ENCODE peak calls at places on chromosomes 5 and 9, in five cellular contexts. Z is bronchial epithelial cell, H is neural crest cell, N is lower leg skin, D is WTC11. U is an unnamed sample.

GRCh38 chr5:179118756-179119414 is 58.7 kb downstream of the ZNF354C start:
- DNase-seq in Z (no peak), H (no peak), N (peak), D (no peak), U (no peak)

GRCh38 chr5:107306597-107306996 is 364.1 kb downstream of the EFNA5 start:
- DNase-seq in Z (no peak), H (no peak), N (no peak), D (no peak), U (no peak)

GRCh38 chr5:159017787-159018186 is 81.9 kb downstream of the EBF1 start:
- DNase-seq in Z (peak), H (no peak), N (no peak), D (peak), U (no peak)

GRCh38 chr5:157778121-157778805 is 34.8 kb downstream of the LSM11 start:
- DNase-seq in Z (no peak), H (no peak), N (no peak), D (no peak), U (no peak)

GRCh38 chr5:78760411-78761169 is 112.0 kb upstream of the LHFPL2 start:
- DNase-seq in Z (no peak), H (no peak), N (no peak), D (no peak), U (no peak)

GRCh38 chr9:114411452-114411851 is 23.7 kb upstream of the AKNA start:
- DNase-seq in Z (no peak), H (no peak), N (no peak), D (no peak), U (no peak)

GRCh38 chr5:14440598-14441401 is 140.8 kb upstream of the OTULINL start:
- DNase-seq in Z (peak), H (peak), N (peak), D (no peak), U (no peak)

GRCh38 chr5:177600458-177601018 is 606 bp downstream of the B4GALT7 start:
- DNase-seq in Z (peak), H (no peak), N (peak), D (no peak), U (no peak)

GRCh38 chr9:98491778-98492177 is 217.0 kb downstream of the GABBR2 start:
- DNase-seq in Z (peak), H (no peak), N (no peak), D (no peak), U (no peak)

GRCh38 chr9:86807577-86807976 is 139.7 kb downstream of the GAS1 start:
- DNase-seq in Z (no peak), H (peak), N (no peak), D (peak), U (no peak)

GRCh38 chr9:20624201-20625002 is 2.1 kb upstream of the MLLT3 start:
- DNase-seq in Z (peak), H (peak), N (peak), D (peak), U (peak)

GRCh38 chr5:16894236-16895057 is 41.6 kb downstream of the MYO10 start:
- DNase-seq in Z (peak), H (peak), N (no peak), D (no peak), U (no peak)

GRCh38 chr5:150317048-150318003 is 14.6 kb upstream of the ARSI start:
- DNase-seq in Z (peak), H (peak), N (no peak), D (no peak), U (no peak)

GRCh38 chr9:95822583-95823431 is 52.7 kb upstream of the ERCC6L2 start:
- DNase-seq in Z (peak), H (no peak), N (no peak), D (no peak), U (no peak)

GRCh38 chr9:14391620-14392019 is 77.7 kb upstream of the NFIB start:
- DNase-seq in Z (no peak), H (no peak), N (no peak), D (no peak), U (no peak)

GRCh38 chr9:27377147-27377807 is 80.3 kb upstream of the EQTN start:
- DNase-seq in Z (peak), H (no peak), N (no peak), D (no peak), U (no peak)

GRCh38 chr9:20604561-20604960 is 17.7 kb downstream of the MLLT3 start:
- DNase-seq in Z (no peak), H (no peak), N (no peak), D (no peak), U (no peak)

GRCh38 chr5:79193643-79194042 is 42.3 kb upstream of the JMY start:
- DNase-seq in Z (peak), H (no peak), N (no peak), D (no peak), U (no peak)

GRCh38 chr5:67311208-67311607 is 114.6 kb upstream of the CD180 start:
- DNase-seq in Z (no peak), H (no peak), N (no peak), D (no peak), U (no peak)

GRCh38 chr5:178121450-178122276 is 8.3 kb downstream of the N4BP3 start:
- DNase-seq in Z (no peak), H (no peak), N (no peak), D (no peak), U (no peak)

GRCh38 chr9:74444389-74444788 is 52.7 kb upstream of the RORB start:
- DNase-seq in Z (no peak), H (no peak), N (no peak), D (no peak), U (no peak)

GRCh38 chr9:93676310-93677054 is 100.1 kb downstream of the PHF2 start:
- DNase-seq in Z (no peak), H (no peak), N (peak), D (peak), U (no peak)

GRCh38 chr5:170546257-170546656 is 42.4 kb downstream of the KCNIP1 start:
- DNase-seq in Z (no peak), H (no peak), N (peak), D (no peak), U (no peak)

GRCh38 chr9:98874721-98875255 is 67.3 kb downstream of the GALNT12 start:
- DNase-seq in Z (no peak), H (no peak), N (peak), D (no peak), U (no peak)

GRCh38 chr9:83501552-83501951 is 36.6 kb downstream of the FRMD3 start:
- DNase-seq in Z (no peak), H (no peak), N (no peak), D (no peak), U (no peak)

GRCh38 chr5:150636391-150637244 is 3.8 kb upstream of the SYNPO start:
- DNase-seq in Z (peak), H (no peak), N (no peak), D (no peak), U (no peak)

GRCh38 chr5:11298877-11299276 is 537.8 kb upstream of the DAP start:
- DNase-seq in Z (no peak), H (no peak), N (no peak), D (no peak), U (no peak)

GRCh38 chr9:76365028-76365427 is 29.2 kb downstream of the RFK start:
- DNase-seq in Z (peak), H (no peak), N (no peak), D (no peak), U (no peak)

GRCh38 chr5:155700333-155700732 is 626.6 kb upstream of the SGCD start:
- DNase-seq in Z (no peak), H (no peak), N (no peak), D (no peak), U (no peak)

GRCh38 chr5:13695076-13695712 is 249.3 kb downstream of the DNAH5 start:
- DNase-seq in Z (no peak), H (no peak), N (no peak), D (no peak), U (no peak)

GRCh38 chr5:10216107-10216506 is 33.6 kb downstream of the ATPSCKMT start:
- DNase-seq in Z (no peak), H (no peak), N (no peak), D (no peak), U (no peak)

GRCh38 chr5:39489263-39489662 is 64.5 kb upstream of the DAB2 start:
- DNase-seq in Z (no peak), H (no peak), N (no peak), D (no peak), U (no peak)

GRCh38 chr9:131980267-131980916 is 99.3 kb downstream of the MED27 start:
- DNase-seq in Z (no peak), H (no peak), N (no peak), D (no peak), U (no peak)

GRCh38 chr9:133717113-133718031 is 20.8 kb downstream of the SARDH start:
- DNase-seq in Z (no peak), H (no peak), N (no peak), D (no peak), U (no peak)

GRCh38 chr5:170573660-170574059 is 69.8 kb downstream of the KCNIP1 start:
- DNase-seq in Z (no peak), H (no peak), N (no peak), D (no peak), U (no peak)

GRCh38 chr5:122981846-122982245 is 54.7 kb downstream of the PPIC start:
- DNase-seq in Z (no peak), H (no peak), N (no peak), D (no peak), U (no peak)

GRCh38 chr5:65394078-65394477 is 87.6 kb downstream of the ADAMTS6 start:
- DNase-seq in Z (no peak), H (no peak), N (no peak), D (no peak), U (no peak)

GRCh38 chr9:133658442-133659431 is 22.6 kb downstream of the DBH start:
- DNase-seq in Z (peak), H (no peak), N (no peak), D (peak), U (no peak)

GRCh38 chr5:128876848-128877387 is 88.4 kb upstream of the SLC27A6 start:
- DNase-seq in Z (no peak), H (no peak), N (no peak), D (no peak), U (no peak)

GRCh38 chr5:128881609-128882008 is 83.7 kb upstream of the SLC27A6 start:
- DNase-seq in Z (no peak), H (no peak), N (no peak), D (no peak), U (no peak)

DNA sequence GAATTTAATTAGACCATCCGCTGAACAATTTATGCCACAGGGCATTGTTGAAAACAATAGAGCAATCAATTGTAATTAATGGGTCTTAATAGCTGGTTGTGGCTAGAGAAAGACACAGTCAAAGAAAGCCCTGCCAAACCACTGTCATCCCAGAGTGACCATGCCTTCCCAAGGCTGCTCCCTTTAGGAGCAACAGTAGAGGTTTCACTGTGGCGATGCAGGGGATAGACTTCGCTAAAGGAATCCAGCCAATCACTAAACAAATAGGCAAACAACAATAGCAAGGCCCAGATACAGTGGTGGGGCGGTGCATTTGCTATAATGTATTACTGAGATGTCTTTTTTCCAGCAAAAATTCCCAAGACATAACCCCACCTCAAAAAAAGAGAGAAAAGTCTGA is 87.8 kb upstream of the SLC27A6 start:
- DNase-seq in Z (no peak), H (no peak), N (no peak), D (no peak), U (no peak)
- TF ChIP-seq CTCF in Z (no peak), H (no peak), N (no peak), D (no peak), U (no peak)

GRCh38 chr9:2765250-2765880 is 48.1 kb downstream of the KCNV2 start:
- DNase-seq in Z (peak), H (no peak), N (no peak), D (no peak), U (no peak)
- TF ChIP-seq CTCF in Z (no peak), H (no peak), N (no peak), D (no peak), U (no peak)

GRCh38 chr9:130321082-130321481 is 55.5 kb downstream of the HMCN2 start:
- DNase-seq in Z (no peak), H (no peak), N (no peak), D (no peak), U (no peak)

GRCh38 chr9:130319944-130320696 is 54.6 kb downstream of the HMCN2 start:
- DNase-seq in Z (no peak), H (no peak), N (no peak), D (no peak), U (no peak)

GRCh38 chr9:130321539-130321938 is 56.0 kb downstream of the HMCN2 start:
- DNase-seq in Z (no peak), H (no peak), N (no peak), D (no peak), U (no peak)

GRCh38 chr9:130319300-130319699 is 53.7 kb downstream of the HMCN2 start:
- DNase-seq in Z (no peak), H (no peak), N (no peak), D (no peak), U (no peak)

GRCh38 chr9:130320697-130321080 is 55.1 kb downstream of the HMCN2 start:
- DNase-seq in Z (no peak), H (no peak), N (no peak), D (peak), U (no peak)
- TF ChIP-seq CTCF in Z (peak), H (no peak), N (no peak), D (no peak), U (no peak)

DNA sequence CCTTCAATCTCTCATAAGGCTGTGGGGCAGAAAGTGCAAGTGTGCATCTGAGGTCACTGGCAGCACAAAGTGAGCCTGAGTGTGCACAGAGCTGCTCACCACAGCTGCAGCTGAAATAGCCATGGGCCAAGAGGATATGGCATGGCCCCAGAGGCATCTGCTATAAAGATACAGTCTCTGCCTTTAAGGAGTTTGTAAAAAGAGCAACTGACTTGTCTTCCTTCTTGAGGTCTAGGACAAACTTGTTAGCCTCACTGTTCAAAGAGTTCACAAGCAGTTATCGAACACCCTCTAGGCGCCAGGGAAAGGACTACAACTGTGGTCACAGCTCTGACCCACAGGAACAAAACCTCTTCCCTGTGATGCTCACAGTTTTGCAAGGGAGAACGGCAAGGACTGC is 190.0 kb upstream of the TRIM32 start:
- DNase-seq in Z (no peak), H (no peak), N (no peak), D (no peak), U (no peak)
- TF ChIP-seq CTCF in Z (no peak), H (no peak), N (no peak), D (no peak), U (no peak)

GRCh38 chr5:6820851-6821479 is 107.7 kb downstream of the TENT4A start:
- DNase-seq in Z (peak), H (peak), N (no peak), D (peak), U (peak)
- TF ChIP-seq CTCF in Z (peak), H (peak), N (no peak), D (peak), U (peak)

GRCh38 chr5:91311697-91312501 is 71.2 kb downstream of the ARRDC3 start:
- DNase-seq in Z (peak), H (no peak), N (peak), D (no peak), U (no peak)
- TF ChIP-seq CTCF in Z (no peak), H (no peak), N (no peak), D (no peak), U (no peak)

GRCh38 chr9:97109194-97109811 is 70.4 kb upstream of the CTSV start:
- DNase-seq in Z (peak), H (no peak), N (no peak), D (peak), U (no peak)
- TF ChIP-seq CTCF in Z (peak), H (peak), N (no peak), D (no peak), U (peak)

GRCh38 chr5:77394064-77394716 is 97.9 kb downstream of the WDR41 start:
- DNase-seq in Z (no peak), H (no peak), N (no peak), D (no peak), U (no peak)
- TF ChIP-seq CTCF in Z (no peak), H (no peak), N (no peak), D (no peak), U (no peak)

GRCh38 chr5:127046343-127047072 is 16.1 kb upstream of the MARCHF3 start:
- DNase-seq in Z (no peak), H (no peak), N (no peak), D (no peak), U (no peak)

GRCh38 chr5:127038550-127038949 is 8.2 kb upstream of the MARCHF3 start:
- DNase-seq in Z (no peak), H (no peak), N (no peak), D (no peak), U (no peak)

GRCh38 chr5:127041571-127041970 is 11.2 kb upstream of the MARCHF3 start:
- DNase-seq in Z (peak), H (no peak), N (no peak), D (no peak), U (no peak)

GRCh38 chr5:127040779-127041520 is 10.6 kb upstream of the MARCHF3 start:
- DNase-seq in Z (peak), H (no peak), N (no peak), D (no peak), U (no peak)

GRCh38 chr5:127042593-127042992 is 12.2 kb upstream of the MARCHF3 start:
- DNase-seq in Z (no peak), H (no peak), N (no peak), D (no peak), U (no peak)
- TF ChIP-seq CTCF in Z (no peak), H (peak), N (no peak), D (no peak), U (no peak)

GRCh38 chr5:116573279-116573616 is 1.4 kb downstream of the SEMA6A start:
- DNase-seq in Z (no peak), H (peak), N (peak), D (peak), U (peak)

GRCh38 chr5:116574682-116575634 is at the start of gene SEMA6A:
- DNase-seq in Z (peak), H (peak), N (peak), D (peak), U (peak)

GRCh38 chr5:116573617-116574431 is 799 bp downstream of the SEMA6A start:
- DNase-seq in Z (no peak), H (peak), N (peak), D (peak), U (peak)

GRCh38 chr5:116571568-116572321 is 2.9 kb downstream of the SEMA6A start:
- DNase-seq in Z (no peak), H (no peak), N (no peak), D (no peak), U (no peak)

GRCh38 chr5:116572375-116573278 is 2.0 kb downstream of the SEMA6A start:
- DNase-seq in Z (no peak), H (peak), N (peak), D (peak), U (peak)
- TF ChIP-seq CTCF in Z (no peak), H (no peak), N (no peak), D (no peak), U (no peak)

U was measured in progenitor cell of endocrine pancreas.